ENCODE peak calls at places on chromosomes 1 and 21, in five cellular contexts. N, L, U, Y and G are unnamed samples.
A peak's percentile ranks its signal among the peaks of the same experiment; 100 is the strongest.

GRCh38 chr1:14606632-14607031 is 8.1 kb downstream of the KAZN start:
- DNase-seq in L (no peak), U (no peak), Y (no peak), N (no peak), G (no peak)

GRCh38 chr1:117851687-117852086 is 77.7 kb downstream of the GDAP2 start:
- DNase-seq in U (no peak), L (no peak), N (no peak), Y (no peak), G (no peak)

GRCh38 chr21:43307677-43308070 is 119.3 kb downstream of the SIK1 start:
- DNase-seq in L (no peak), N (peak; percentile 19), Y (no peak), U (no peak), G (no peak)

GRCh38 chr1:239125027-239125426 is 261.3 kb upstream of the CHRM3 start:
- DNase-seq in U (no peak), L (peak; percentile 67), Y (no peak), N (no peak), G (no peak)

GRCh38 chr1:22039594-22040347 is 12.7 kb upstream of the CDC42 start:
- DNase-seq in N (peak; percentile 71), U (peak; percentile 26), Y (peak; percentile 37), L (peak; percentile 79), G (peak; percentile 88)

GRCh38 chr1:30600706-30601105 is 122.7 kb downstream of the MATN1 start:
- DNase-seq in L (peak; percentile 62), Y (no peak), N (no peak), U (no peak), G (no peak)

GRCh38 chr1:43933386-43934278 is at the start of gene ARTN:
- DNase-seq in U (no peak), N (no peak), Y (no peak), L (peak; percentile 91), G (peak; percentile 75)

GRCh38 chr1:151825811-151826660 is 5.6 kb downstream of the RORC start:
- DNase-seq in Y (peak; percentile 52), L (peak; percentile 68), U (no peak), N (no peak), G (no peak)

GRCh38 chr21:28781602-28782274 is 210.9 kb downstream of the LTN1 start:
- DNase-seq in N (no peak), L (no peak), U (peak; percentile 29), Y (peak; percentile 22), G (no peak)

GRCh38 chr1:115647507-115647906 is 5.7 kb downstream of the VANGL1 start:
- DNase-seq in L (peak; percentile 54), N (no peak), U (no peak), Y (peak; percentile 53), G (no peak)

GRCh38 chr1:115647919-115648597 is 6.3 kb downstream of the VANGL1 start:
- DNase-seq in Y (no peak), N (no peak), U (no peak), L (peak; percentile 43), G (no peak)

GRCh38 chr1:115644109-115644508 is 2.3 kb downstream of the VANGL1 start:
- DNase-seq in N (no peak), U (no peak), Y (no peak), L (no peak), G (no peak)

GRCh38 chr1:115648717-115649691 is 7.2 kb downstream of the VANGL1 start:
- DNase-seq in Y (peak; percentile 40), L (peak; percentile 80), N (no peak), U (no peak), G (no peak)

DNA sequence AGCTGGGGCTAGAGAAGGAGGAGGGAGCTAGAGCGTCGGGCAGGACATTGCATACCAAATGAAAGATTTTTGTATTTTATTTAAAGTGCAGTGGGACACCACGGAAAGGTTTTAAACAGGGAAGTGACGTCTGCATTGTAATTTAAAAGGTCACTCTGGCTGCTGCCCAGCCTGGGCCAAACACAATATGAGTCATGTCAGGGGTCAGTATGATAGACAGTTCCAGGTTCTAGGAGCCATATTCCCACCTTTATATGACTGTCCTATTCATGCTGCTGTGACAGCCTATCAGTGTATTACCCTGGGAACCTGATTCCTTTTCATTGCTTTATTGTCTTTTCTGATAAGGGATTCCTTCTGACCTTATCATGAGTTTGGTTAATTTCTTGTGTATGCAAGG is 5.2 kb downstream of the VANGL1 start:
- DNase-seq in U (no peak), N (no peak), Y (peak; percentile 76), L (peak; percentile 32), G (no peak)
- TF ChIP-seq CTCF in U (no peak), N (no peak), Y (no peak), L (no peak), G (no peak)

DNA sequence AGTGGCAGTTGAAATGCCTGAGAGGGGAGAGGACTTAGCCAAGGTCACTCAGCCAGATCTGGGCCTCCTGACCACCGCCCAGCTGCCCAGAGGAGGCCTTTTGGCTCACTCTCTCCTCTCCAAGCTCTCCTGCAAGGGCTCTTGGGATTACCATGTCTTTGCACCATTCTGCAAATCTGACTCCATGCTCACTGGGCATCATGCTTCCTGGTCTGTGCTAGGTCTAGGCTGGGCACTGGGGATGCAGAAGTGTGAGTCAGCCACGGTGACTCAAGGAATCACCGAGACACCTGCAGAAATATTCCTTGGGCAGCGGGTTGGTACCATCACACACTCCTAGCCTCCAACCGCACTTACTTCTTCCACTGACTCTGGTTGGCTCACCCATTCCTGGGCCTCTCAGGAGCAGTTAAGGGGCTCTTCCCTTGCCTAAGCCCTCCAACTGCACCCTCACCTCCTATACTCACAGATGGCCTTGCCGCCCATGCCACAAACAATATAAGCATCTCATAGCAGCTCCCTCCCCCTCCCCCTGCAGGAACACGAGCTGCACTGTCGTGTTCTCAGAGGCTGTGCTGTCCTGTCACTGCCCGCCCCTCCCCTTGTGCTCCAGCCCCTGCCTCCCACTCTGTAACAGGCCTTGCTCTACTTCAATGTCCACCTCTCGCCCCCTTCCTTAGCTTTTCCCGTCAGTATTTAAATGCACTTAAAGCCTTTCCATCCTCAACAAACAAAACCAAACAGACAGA is 34.8 kb downstream of the CDCP2 start:
- DNase-seq in U (no peak), N (no peak), L (no peak), Y (no peak), G (peak; percentile 32)
- H3K27ac ChIP-seq in U (peak overlapping the region; percentile 32), N (no peak overlapping the region), L (no peak overlapping the region), Y (no peak overlapping the region), G (no peak overlapping the region)

GRCh38 chr1:209611771-209612570 is 28.5 kb downstream of the CAMK1G start:
- DNase-seq in Y (no peak), U (no peak), N (no peak), L (peak; percentile 62), G (peak; percentile 9)
- TF ChIP-seq CTCF in Y (peak; percentile 16), U (no peak), N (no peak), L (peak; percentile 65), G (no peak)

GRCh38 chr1:226643167-226643566 is 94.6 kb downstream of the STUM start:
- DNase-seq in L (no peak), U (no peak), N (peak; percentile 73), Y (peak; percentile 81), G (peak; percentile 77)

GRCh38 chr1:226640737-226641136 is 92.2 kb downstream of the STUM start:
- DNase-seq in Y (no peak), N (peak; percentile 63), L (no peak), U (no peak), G (no peak)

GRCh38 chr1:226643701-226644540 is 95.2 kb downstream of the ITPKB start:
- DNase-seq in U (no peak), L (no peak), Y (no peak), N (peak; percentile 64), G (no peak)

GRCh38 chr1:226641671-226642231 is 93.2 kb downstream of the STUM start:
- DNase-seq in N (peak; percentile 58), Y (no peak), U (no peak), L (no peak), G (no peak)

GRCh38 chr1:226642421-226642820 is 93.9 kb downstream of the STUM start:
- DNase-seq in N (peak; percentile 48), U (no peak), Y (no peak), L (no peak), G (no peak)
- H3K27ac ChIP-seq in N (peak overlapping the region; percentile 79), U (no peak overlapping the region), Y (no peak overlapping the region), L (no peak overlapping the region), G (no peak overlapping the region)

DNA sequence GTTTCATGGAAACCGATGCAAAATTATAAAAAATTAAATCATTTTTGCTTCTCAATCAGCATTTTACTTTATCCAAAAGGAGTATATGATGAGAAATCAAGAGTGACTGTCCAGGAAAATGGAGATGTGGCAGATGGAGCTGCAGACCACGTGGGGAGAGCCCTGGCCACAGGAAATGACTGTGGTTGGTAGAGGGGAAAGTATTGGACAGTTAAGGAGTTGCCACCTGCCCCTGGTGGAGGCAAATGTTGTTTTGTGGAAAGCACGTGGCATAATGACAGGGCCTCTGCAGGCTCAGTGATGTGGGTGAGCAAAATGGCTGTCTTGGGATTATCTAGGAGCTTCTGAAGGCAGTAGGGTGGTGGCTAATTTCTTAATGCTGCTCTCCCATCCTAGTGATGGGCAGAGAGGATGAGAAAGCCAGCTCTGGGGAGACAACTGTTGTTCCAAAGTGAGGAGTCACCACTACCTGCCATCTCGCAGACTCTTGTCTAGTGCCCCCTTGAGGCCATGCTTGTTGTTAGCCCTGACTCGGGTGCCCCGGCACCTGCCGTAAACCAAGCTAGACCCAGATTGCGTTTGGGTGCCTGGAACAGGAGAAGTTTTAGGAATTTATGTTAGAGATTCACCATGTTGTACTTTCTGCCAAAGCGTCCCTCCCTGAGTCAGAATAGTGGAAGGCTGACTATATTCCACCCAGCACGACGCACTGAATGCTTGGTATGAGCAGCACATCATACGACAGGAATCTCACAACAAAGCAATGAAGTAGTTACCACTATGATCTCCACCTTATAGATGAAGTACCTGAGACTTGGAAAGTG is 144.0 kb downstream of the ROR1 start:
- DNase-seq in L (peak; percentile 90), Y (peak; percentile 50), N (no peak), U (peak; percentile 51), G (no peak)
- TF ChIP-seq CTCF in L (peak; percentile 86), Y (peak; percentile 38), N (peak; percentile 9), U (peak; percentile 17), G (peak; percentile 8)

GRCh38 chr1:160799641-160800040 is 3.7 kb downstream of the LY9 start:
- DNase-seq in U (no peak), L (no peak), N (no peak), Y (no peak), G (no peak)

GRCh38 chr1:160797163-160797797 is 1.3 kb downstream of the LY9 start:
- DNase-seq in U (no peak), Y (no peak), L (no peak), N (no peak), G (no peak)

GRCh38 chr1:160798439-160798838 is 2.5 kb downstream of the LY9 start:
- DNase-seq in L (no peak), Y (no peak), N (no peak), U (no peak), G (no peak)

GRCh38 chr1:160795951-160796383 is at the start of gene LY9:
- DNase-seq in U (no peak), L (no peak), N (no peak), Y (no peak), G (no peak)

GRCh38 chr1:160797861-160798273 is 1.9 kb downstream of the LY9 start:
- DNase-seq in U (no peak), L (no peak), N (no peak), Y (no peak), G (no peak)
- H3K27ac ChIP-seq in U (no peak overlapping the region), L (no peak overlapping the region), N (no peak overlapping the region), Y (no peak overlapping the region), G (no peak overlapping the region)

DNA sequence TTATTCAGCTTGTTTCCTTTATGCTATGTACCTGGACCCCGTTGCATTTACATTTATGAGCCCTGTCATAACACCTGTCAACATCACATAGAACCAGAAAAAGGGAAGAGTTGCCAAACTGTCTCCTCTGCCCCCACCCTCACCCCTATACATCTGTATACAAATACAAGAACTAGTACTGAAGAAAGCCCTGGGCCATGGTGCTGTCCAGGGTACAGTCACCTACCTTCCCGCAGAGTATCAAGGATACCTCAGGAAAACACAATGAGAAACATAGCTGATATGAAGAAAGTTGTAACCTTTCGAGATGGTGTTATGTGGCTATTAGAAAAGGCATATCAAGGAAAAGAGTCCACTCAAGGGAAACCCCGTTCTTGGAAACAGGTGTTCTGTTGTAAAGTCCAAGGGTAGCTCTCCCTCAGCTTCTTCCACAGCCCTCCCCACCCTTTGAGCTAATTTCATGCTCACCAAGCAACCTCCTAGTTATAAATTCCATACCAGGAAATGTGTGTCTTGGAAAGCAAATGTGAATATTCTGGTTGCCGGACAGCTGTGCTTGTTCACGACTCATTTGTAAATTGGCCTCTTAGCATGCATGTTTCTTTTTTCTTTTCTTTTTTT is 16.7 kb upstream of the AVPR1B start:
- DNase-seq in L (no peak), Y (no peak), U (no peak), N (no peak), G (no peak)
- TF ChIP-seq CTCF in L (no peak), Y (no peak), U (no peak), N (no peak), G (no peak)